ENCODE peak calls at places on chromosomes 4 and X, in five cellular contexts. C, S, U, M and B are unnamed samples.

GRCh38 chr4:48331577-48332340 is 9.6 kb upstream of the SLAIN2 start:
- DNase-seq in C (no peak), S (no peak), U (no peak), M (no peak), B (no peak)

GRCh38 chrX:23841847-23842522 is 59.0 kb downstream of the SAT1 start:
- DNase-seq in C (peak; percentile 90), S (no peak), U (no peak), M (no peak), B (no peak)

GRCh38 chrX:85391185-85391878 is 11.9 kb upstream of the POF1B start:
- DNase-seq in C (no peak), S (no peak), U (no peak), M (no peak), B (no peak)

GRCh38 chrX:107676559-107677378 is 48.5 kb downstream of the PRPS1 start:
- DNase-seq in C (no peak), S (peak; percentile 75), U (peak; percentile 84), M (peak; percentile 32), B (peak; percentile 31)

GRCh38 chr4:168723569-168723968 is 226.7 kb downstream of the PALLD start:
- DNase-seq in C (no peak), S (no peak), U (no peak), M (no peak), B (no peak)

GRCh38 chr4:119585771-119586170 is 42.8 kb downstream of the PDE5A start:
- DNase-seq in C (no peak), S (no peak), U (no peak), M (no peak), B (no peak)

GRCh38 chrX:69016220-69016941 is 148.9 kb downstream of the PJA1 start:
- DNase-seq in C (no peak), S (no peak), U (no peak), M (no peak), B (no peak)

GRCh38 chr4:152680988-152681731 is 1.4 kb upstream of the TMEM154 start:
- DNase-seq in C (no peak), S (no peak), U (no peak), M (no peak), B (no peak)

GRCh38 chrX:23902419-23902818 is 5.3 kb downstream of the APOO start:
- DNase-seq in C (peak; percentile 50), S (no peak), U (peak; percentile 8), M (no peak), B (no peak)

GRCh38 chr4:66430856-66431255 is 760.6 kb upstream of the EPHA5 start:
- DNase-seq in C (no peak), S (no peak), U (no peak), M (no peak), B (no peak)

GRCh38 chr4:15238720-15239119 is 189.1 kb upstream of the C1QTNF7 start:
- DNase-seq in C (peak; percentile 5), S (peak; percentile 44), U (peak; percentile 20), M (no peak), B (no peak)

GRCh38 chr4:164383187-164384181 is 370.4 kb upstream of the SMIM31 start:
- DNase-seq in C (no peak), S (peak; percentile 15), U (peak; percentile 9), M (no peak), B (no peak)

GRCh38 chr4:5999830-6000365 is 18.3 kb downstream of the C4orf50 start:
- DNase-seq in C (no peak), S (no peak), U (no peak), M (no peak), B (no peak)

GRCh38 chr4:86718152-86718551 is 124.0 kb downstream of the PTPN13 start:
- DNase-seq in C (no peak), S (no peak), U (no peak), M (no peak), B (no peak)

GRCh38 chr4:67725981-67726380 is 25.0 kb upstream of the UBA6 start:
- DNase-seq in C (no peak), S (no peak), U (no peak), M (no peak), B (no peak)

GRCh38 chr4:152690706-152691651 is 11.2 kb upstream of the TMEM154 start:
- DNase-seq in C (no peak), S (no peak), U (no peak), M (no peak), B (no peak)

GRCh38 chr4:61872983-61873382 is 672.9 kb downstream of the ADGRL3 start:
- DNase-seq in C (no peak), S (no peak), U (no peak), M (no peak), B (no peak)

GRCh38 chrX:119343856-119344255 is 55.3 kb upstream of the SLC25A43 start:
- DNase-seq in C (no peak), S (no peak), U (no peak), M (no peak), B (no peak)

GRCh38 chrX:18983711-18984380 is at the start of gene PHKA2:
- DNase-seq in C (peak; percentile 29), S (no peak), U (peak; percentile 51), M (no peak), B (no peak)

DNA sequence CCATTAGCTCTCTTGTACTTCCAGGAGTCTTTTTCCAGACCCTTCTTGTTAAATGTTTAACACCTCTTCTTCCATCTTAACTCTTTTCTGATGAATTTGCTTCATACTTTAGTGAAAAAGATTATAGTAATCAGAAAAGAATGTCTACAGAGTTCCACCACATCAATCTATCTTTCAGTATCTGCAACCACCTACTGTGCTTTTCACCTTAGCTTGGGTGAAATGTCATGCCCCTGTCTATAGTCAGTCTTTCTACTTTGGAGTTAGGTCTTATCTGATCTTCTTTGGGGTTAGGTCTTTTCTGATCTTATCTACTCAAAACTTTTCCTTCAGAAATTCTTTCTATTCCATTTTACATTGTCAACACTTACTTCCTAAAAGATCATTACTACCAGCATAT is 1310.2 kb downstream of the PCDH7 start:
- DNase-seq in C (no peak), S (no peak), U (no peak), M (no peak), B (no peak)
- H3K9me3 ChIP-seq in C (peaks cover 47% of the 10 kb centered on the region), S (no peaks in the 10 kb centered on the region), U (no peaks in the 10 kb centered on the region), M (no peaks in the 10 kb centered on the region), B (peaks cover 3% of the 10 kb centered on the region)

DNA sequence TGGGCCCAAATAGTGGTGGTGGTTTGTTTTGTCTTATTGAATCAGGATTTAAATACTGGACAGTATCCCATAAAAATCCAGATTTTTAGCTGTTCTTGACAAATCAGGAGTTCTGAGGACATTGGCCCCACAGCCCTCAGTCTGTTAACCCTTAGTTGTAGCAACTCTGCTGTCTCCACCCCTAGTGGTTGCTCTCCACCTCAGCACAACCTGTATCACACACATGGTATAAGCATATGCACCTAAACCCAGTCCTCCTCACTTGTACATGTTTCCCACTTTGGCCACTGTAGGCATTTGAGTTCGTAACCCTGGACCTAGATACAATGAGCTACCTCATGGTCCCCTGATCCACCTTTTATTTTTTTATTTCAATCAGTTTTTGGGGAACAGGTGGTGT is 75.9 kb downstream of the MRPL1 start:
- DNase-seq in C (no peak), S (no peak), U (no peak), M (no peak), B (no peak)
- H3K9me3 ChIP-seq in C (no peaks in the 10 kb centered on the region), S (no peaks in the 10 kb centered on the region), U (peaks cover 12% of the 10 kb centered on the region), M (no peaks in the 10 kb centered on the region), B (no peaks in the 10 kb centered on the region)

GRCh38 chrX:151821226-151821625 is 86.7 kb downstream of the CNGA2 start:
- DNase-seq in C (no peak), S (no peak), U (no peak), M (no peak), B (no peak)

GRCh38 chrX:151818828-151819227 is 84.3 kb downstream of the CNGA2 start:
- DNase-seq in C (no peak), S (no peak), U (no peak), M (no peak), B (no peak)

GRCh38 chrX:151814767-151815166 is 80.2 kb downstream of the CNGA2 start:
- DNase-seq in C (no peak), S (no peak), U (no peak), M (no peak), B (no peak)

GRCh38 chrX:151815461-151815860 is 80.9 kb downstream of the CNGA2 start:
- DNase-seq in C (no peak), S (no peak), U (no peak), M (no peak), B (no peak)

DNA sequence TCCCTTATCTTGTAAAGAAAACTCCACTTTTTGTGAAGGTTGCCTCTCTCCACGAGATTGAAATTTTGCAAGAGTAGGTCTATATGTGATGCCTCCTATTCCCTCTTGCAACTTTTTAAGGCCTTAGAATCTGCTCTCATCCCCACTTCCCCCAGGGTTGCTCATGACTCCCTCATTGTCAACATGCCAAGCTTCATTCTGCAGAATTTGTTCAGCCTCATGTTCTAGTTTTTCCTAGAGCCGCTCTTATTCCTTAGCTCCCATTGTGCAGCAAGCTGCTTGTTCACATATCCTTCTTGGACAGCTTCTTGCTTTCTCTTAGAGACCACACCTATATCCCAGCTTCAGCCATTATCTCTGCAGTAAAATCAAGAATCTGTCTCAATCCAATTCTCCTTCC is 82.4 kb downstream of the CNGA2 start:
- DNase-seq in C (no peak), S (no peak), U (no peak), M (no peak), B (no peak)
- H3K9me3 ChIP-seq in C (no peaks in the 10 kb centered on the region), S (no peaks in the 10 kb centered on the region), U (no peaks in the 10 kb centered on the region), M (no peaks in the 10 kb centered on the region), B (no peaks in the 10 kb centered on the region)

GRCh38 chrX:35439042-35439639 is 359.0 kb upstream of the MAGEB16 start:
- DNase-seq in C (no peak), S (no peak), U (no peak), M (no peak), B (no peak)
- H3K9me3 ChIP-seq in C (peaks cover 29% of the 10 kb centered on the region), S (no peaks in the 10 kb centered on the region), U (no peaks in the 10 kb centered on the region), M (no peaks in the 10 kb centered on the region), B (no peaks in the 10 kb centered on the region)

DNA sequence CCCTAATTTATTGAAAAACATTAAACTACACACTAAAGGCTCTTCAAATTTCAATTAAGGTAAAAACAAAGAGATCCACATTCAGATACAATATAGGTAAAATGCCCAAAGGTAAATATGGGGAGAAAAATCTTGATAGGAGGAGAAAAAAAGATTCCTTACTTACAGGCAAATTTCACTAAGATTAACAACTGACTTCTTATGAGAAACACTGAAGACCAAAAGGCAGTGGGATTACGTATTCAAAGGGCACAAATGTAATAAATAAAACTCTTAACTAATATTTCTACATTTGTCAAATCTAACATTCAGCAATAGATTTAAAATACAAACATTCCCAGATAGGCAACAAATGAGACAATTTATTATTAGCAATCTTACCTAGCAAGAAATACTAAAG is 829.3 kb downstream of the SH3BGRL start:
- DNase-seq in C (no peak), S (no peak), U (no peak), M (no peak), B (no peak)
- H3K9me3 ChIP-seq in C (peaks cover 13% of the 10 kb centered on the region), S (no peaks in the 10 kb centered on the region), U (no peaks in the 10 kb centered on the region), M (no peaks in the 10 kb centered on the region), B (no peaks in the 10 kb centered on the region)